ENCODE peak calls at places on chromosomes 16 and 17, in nine cellular contexts. K is left ventricle myocardium superior; H is sciatic nerve; C is omental fat pad; M is activated B cell treated with CpG ODN at 0.5 μM for 24 hours; S is Right ventricle myocardium superior; F is heart left ventricle; P is right lobe of liver; E is activated naive CD4-positive, alpha-beta T cell treated with anti-CD3 and anti-CD28 coated beads, Interleukin-2, amount 50 U/mL, for 72 hours. G is an unnamed sample.

GRCh38 chr17:67157732-67158639 is 87.0 kb downstream of the HELZ start:
- ATAC-seq in K (peak; percentile 73), H (no peak), C (peak; percentile 58), M (no peak), S (peak; percentile 71), F (peak; percentile 69), P (peak; percentile 71), E (no peak), G (no peak)

GRCh38 chr17:75075597-75076253 is 12.0 kb upstream of the SLC16A5 start:
- ATAC-seq in K (no peak), H (peak; percentile 57), C (no peak), M (no peak), S (no peak), F (no peak), P (no peak), E (no peak), G (no peak)

GRCh38 chr16:14447783-14448182 is 182.3 kb downstream of the PARN start:
- ATAC-seq in K (no peak), H (no peak), C (no peak), M (no peak), S (no peak), F (no peak), P (no peak), E (no peak), G (no peak)

GRCh38 chr17:74730491-74731346 is 6.3 kb upstream of the RAB37 start:
- ATAC-seq in K (no peak), H (no peak), C (peak; percentile 15), M (peak; percentile 73), S (peak; percentile 25), F (peak; percentile 16), P (peak; percentile 44), E (peak; percentile 88), G (peak; percentile 92)

GRCh38 chr16:81175325-81175891 is 63.1 kb upstream of the BCO1 start:
- ATAC-seq in K (no peak), H (no peak), C (peak; percentile 47), M (no peak), S (no peak), F (no peak), P (peak; percentile 79), E (no peak), G (no peak)

GRCh38 chr16:24853830-24854229 is 8.1 kb downstream of the SLC5A11 start:
- ATAC-seq in K (peak; percentile 69), H (no peak), C (peak; percentile 72), M (no peak), S (peak; percentile 41), F (peak; percentile 54), P (no peak), E (no peak), G (no peak)

GRCh38 chr16:68403704-68404103 is 44.6 kb downstream of the SMPD3 start:
- ATAC-seq in K (no peak), H (no peak), C (no peak), M (no peak), S (no peak), F (no peak), P (no peak), E (no peak), G (no peak)

GRCh38 chr16:54488729-54489128 is 202.1 kb upstream of the IRX3 start:
- ATAC-seq in K (peak; percentile 69), H (peak; percentile 71), C (no peak), M (no peak), S (peak; percentile 71), F (no peak), P (no peak), E (no peak), G (no peak)

GRCh38 chr16:53991181-53992056 is 287.5 kb downstream of the FTO start:
- ATAC-seq in K (peak; percentile 14), H (peak; percentile 62), C (no peak), M (no peak), S (peak; percentile 21), F (no peak), P (no peak), E (no peak), G (no peak)

GRCh38 chr17:35046740-35047283 is 16.7 kb downstream of the RFFL start:
- ATAC-seq in K (no peak), H (no peak), C (no peak), M (peak; percentile 78), S (no peak), F (no peak), P (no peak), E (peak; percentile 95), G (peak; percentile 96)

GRCh38 chr16:56125922-56126321 is 65.4 kb upstream of the GNAO1 start:
- ATAC-seq in K (peak; percentile 64), H (no peak), C (no peak), M (no peak), S (peak; percentile 56), F (peak; percentile 39), P (peak; percentile 97), E (no peak), G (no peak)

GRCh38 chr16:55630774-55631173 is 25.0 kb upstream of the SLC6A2 start:
- ATAC-seq in K (no peak), H (no peak), C (no peak), M (no peak), S (no peak), F (no peak), P (no peak), E (no peak), G (no peak)

GRCh38 chr17:34386343-34386924 is 23.4 kb upstream of the CCL1 start:
- ATAC-seq in K (no peak), H (no peak), C (no peak), M (no peak), S (no peak), F (no peak), P (no peak), E (no peak), G (no peak)

GRCh38 chr17:58303981-58304734 is 23.4 kb upstream of the MPO start:
- ATAC-seq in K (peak; percentile 67), H (peak; percentile 45), C (no peak), M (peak; percentile 96), S (peak; percentile 79), F (peak; percentile 65), P (peak; percentile 93), E (peak; percentile 70), G (peak; percentile 86)

GRCh38 chr17:17722906-17723353 is 41.7 kb downstream of the RAI1 start:
- ATAC-seq in K (no peak), H (peak; percentile 14), C (peak; percentile 2), M (no peak), S (no peak), F (no peak), P (no peak), E (no peak), G (no peak)

GRCh38 chr16:28491080-28491969 is 549 bp downstream of the CLN3 start:
- ATAC-seq in K (peak; percentile 72), H (peak; percentile 53), C (no peak), M (no peak), S (peak; percentile 67), F (peak; percentile 43), P (peak; percentile 54), E (no peak), G (no peak)

GRCh38 chr16:50563989-50564388 is 15.8 kb downstream of the NKD1 start:
- ATAC-seq in K (no peak), H (no peak), C (no peak), M (no peak), S (no peak), F (no peak), P (no peak), E (no peak), G (no peak)

GRCh38 chr17:17567114-17567513 is 24.4 kb downstream of the PEMT start:
- ATAC-seq in K (peak; percentile 72), H (peak; percentile 2), C (no peak), M (no peak), S (peak; percentile 68), F (peak; percentile 83), P (no peak), E (no peak), G (no peak)

GRCh38 chr17:35640977-35641526 is 53.9 kb downstream of the AP2B1 start:
- ATAC-seq in K (no peak), H (no peak), C (no peak), M (no peak), S (no peak), F (no peak), P (no peak), E (no peak), G (no peak)

GRCh38 chr17:1239210-1239609 is 31.0 kb upstream of the BHLHA9 start:
- ATAC-seq in K (no peak), H (no peak), C (peak; percentile 45), M (no peak), S (no peak), F (no peak), P (no peak), E (peak; percentile 45), G (peak; percentile 21)

GRCh38 chr17:54840885-54841614 is 59.6 kb upstream of the TOM1L1 start:
- ATAC-seq in K (no peak), H (no peak), C (no peak), M (no peak), S (no peak), F (no peak), P (peak; percentile 53), E (no peak), G (no peak)

GRCh38 chr16:19429271-19429670 is 11.6 kb downstream of the TMC5 start:
- ATAC-seq in K (no peak), H (no peak), C (no peak), M (no peak), S (no peak), F (no peak), P (peak; percentile 86), E (no peak), G (no peak)

GRCh38 chr16:57146735-57147134 is 39.1 kb downstream of the PSME3IP1 start:
- ATAC-seq in K (no peak), H (no peak), C (no peak), M (no peak), S (no peak), F (no peak), P (no peak), E (no peak), G (no peak)

GRCh38 chr16:89114159-89114981 is 20.7 kb downstream of the ACSF3 start:
- ATAC-seq in K (no peak), H (no peak), C (no peak), M (peak; percentile 7), S (no peak), F (no peak), P (no peak), E (peak; percentile 30), G (peak; percentile 28)

GRCh38 chr16:85833540-85833914 is 34.0 kb downstream of the COX4I1 start:
- ATAC-seq in K (no peak), H (no peak), C (no peak), M (no peak), S (no peak), F (no peak), P (no peak), E (no peak), G (no peak)

GRCh38 chr17:42518046-42518754 is 17.8 kb upstream of the NAGLU start:
- ATAC-seq in K (peak; percentile 54), H (peak; percentile 47), C (peak; percentile 60), M (no peak), S (peak; percentile 54), F (peak; percentile 62), P (peak; percentile 24), E (no peak), G (no peak)

GRCh38 chr16:57725976-57726375 is 9.6 kb upstream of the KATNB1 start:
- ATAC-seq in K (no peak), H (no peak), C (no peak), M (no peak), S (no peak), F (no peak), P (no peak), E (no peak), G (no peak)

GRCh38 chr16:84919267-84919666 is 92.1 kb downstream of the ZDHHC7 start:
- ATAC-seq in K (no peak), H (peak; percentile 33), C (no peak), M (no peak), S (no peak), F (no peak), P (no peak), E (no peak), G (no peak)

GRCh38 chr16:47018223-47018891 is 44.9 kb upstream of the DNAJA2 start:
- ATAC-seq in K (peak; percentile 76), H (no peak), C (no peak), M (peak; percentile 98), S (peak; percentile 75), F (peak; percentile 72), P (peak; percentile 100), E (peak; percentile 77), G (peak; percentile 95)

GRCh38 chr17:31085563-31085962 is 9.2 kb upstream of the NF1 start:
- ATAC-seq in K (peak; percentile 47), H (no peak), C (peak; percentile 88), M (no peak), S (no peak), F (peak; percentile 87), P (peak; percentile 32), E (no peak), G (no peak)

GRCh38 chr17:12530126-12530525 is 135.6 kb upstream of the MYOCD start:
- ATAC-seq in K (no peak), H (no peak), C (no peak), M (no peak), S (no peak), F (no peak), P (no peak), E (no peak), G (no peak)